ENCODE peak calls at places on chromosomes 13 and 19, in four cellular contexts. V, H, C and K are unnamed samples.

GRCh38 chr19:34259367-34259865 is 5.1 kb downstream of the GARRE1 start:
- DNase-seq in V (no peak), H (no peak), C (no peak), K (no peak)

GRCh38 chr13:113152894-113153809 is 5.3 kb upstream of the PROZ start:
- DNase-seq in V (peak; percentile 71), H (no peak), C (no peak), K (peak; percentile 63)

GRCh38 chr19:52198678-52199077 is 8.8 kb downstream of the PPP2R1A start:
- DNase-seq in V (no peak), H (no peak), C (no peak), K (no peak)

GRCh38 chr13:20823071-20823470 is 49.3 kb upstream of the EEF1AKMT1 start:
- DNase-seq in V (no peak), H (no peak), C (no peak), K (no peak)

GRCh38 chr13:109672545-109672944 is 113.8 kb downstream of the IRS2 start:
- DNase-seq in V (no peak), H (no peak), C (no peak), K (peak; percentile 80)

GRCh38 chr13:21058361-21058760 is 3.0 kb downstream of the LATS2 start:
- DNase-seq in V (no peak), H (no peak), C (no peak), K (no peak)

GRCh38 chr19:16096281-16096855 is 15.3 kb upstream of the RAB8A start:
- DNase-seq in V (no peak), H (no peak), C (no peak), K (no peak)

GRCh38 chr13:110421061-110421460 is 114.0 kb downstream of the COL4A2 start:
- DNase-seq in V (no peak), H (no peak), C (no peak), K (no peak)

GRCh38 chr19:14369399-14370168 is 11.7 kb upstream of the ADGRE5 start:
- DNase-seq in V (no peak), H (no peak), C (no peak), K (no peak)

GRCh38 chr13:42064966-42065365 is 16.5 kb downstream of the DGKH start:
- DNase-seq in V (no peak), H (no peak), C (no peak), K (no peak)

GRCh38 chr19:42113641-42114348 is 18.5 kb downstream of the POU2F2 start:
- DNase-seq in V (peak; percentile 67), H (no peak), C (peak; percentile 64), K (no peak)

GRCh38 chr19:27750697-27751391 is 1462.1 kb downstream of the UQCRFS1 start:
- DNase-seq in V (no peak), H (no peak), C (no peak), K (no peak)

GRCh38 chr19:27754700-27755099 is 1458.3 kb downstream of the UQCRFS1 start:
- DNase-seq in V (no peak), H (no peak), C (no peak), K (no peak)

GRCh38 chr19:27748551-27749152 is 1464.3 kb downstream of the UQCRFS1 start:
- DNase-seq in V (no peak), H (no peak), C (no peak), K (no peak)

GRCh38 chr19:27753622-27754021 is 1459.3 kb downstream of the UQCRFS1 start:
- DNase-seq in V (no peak), H (no peak), C (no peak), K (no peak)

DNA sequence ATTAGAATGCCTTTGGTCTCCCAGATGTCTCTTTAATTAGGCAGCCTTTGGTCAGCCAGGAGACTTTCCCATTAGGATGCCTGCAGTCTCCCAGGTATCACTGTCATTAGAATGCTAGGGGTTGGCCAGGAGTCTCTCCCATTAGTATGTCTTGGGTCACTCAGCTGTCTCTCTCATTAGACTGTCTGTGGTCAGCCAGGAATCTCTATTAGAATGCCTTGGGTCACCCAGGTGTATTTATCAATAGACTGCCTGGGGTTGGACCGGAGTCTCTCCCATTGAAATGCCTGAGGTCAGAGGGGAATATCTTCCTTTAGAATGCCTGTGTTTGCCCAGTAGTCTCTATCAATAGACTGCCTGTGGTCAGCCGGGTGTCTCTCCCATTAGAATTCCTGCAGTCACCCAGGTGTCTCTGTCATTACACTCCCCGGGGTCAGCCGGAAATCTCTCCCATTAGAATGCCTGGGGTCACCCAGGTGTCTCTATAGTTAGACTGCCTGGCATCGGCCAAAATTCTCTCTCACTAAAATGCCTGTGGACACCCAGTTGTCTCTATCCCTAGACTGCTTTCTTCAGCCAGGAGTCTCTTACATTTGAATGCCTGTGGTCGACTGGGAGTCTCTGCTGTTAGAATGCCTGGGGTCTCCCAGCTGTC is 1460.3 kb downstream of the UQCRFS1 start:
- DNase-seq in V (no peak), H (no peak), C (no peak), K (no peak)
- H3K27me3 ChIP-seq in V (no peaks in the 10 kb centered on the region), H (no peaks in the 10 kb centered on the region), C (no peaks in the 10 kb centered on the region), K (peaks cover 13% of the 10 kb centered on the region)

GRCh38 chr19:1149259-1150045 is 24.6 kb downstream of the SBNO2 start:
- DNase-seq in V (no peak), H (no peak), C (no peak), K (no peak)

GRCh38 chr19:1153891-1154730 is 20.0 kb downstream of the SBNO2 start:
- DNase-seq in V (no peak), H (no peak), C (no peak), K (no peak)

GRCh38 chr19:1151037-1151716 is 22.9 kb downstream of the SBNO2 start:
- DNase-seq in V (no peak), H (no peak), C (no peak), K (no peak)

GRCh38 chr19:1150333-1151036 is 23.6 kb downstream of the SBNO2 start:
- DNase-seq in V (no peak), H (no peak), C (no peak), K (no peak)

GRCh38 chr19:1151917-1152601 is 22.0 kb downstream of the SBNO2 start:
- DNase-seq in V (no peak), H (no peak), C (no peak), K (no peak)
- TF ChIP-seq EZH2phosphoT487 in V (no peak), H (no peak), C (no peak), K (no peak)

DNA sequence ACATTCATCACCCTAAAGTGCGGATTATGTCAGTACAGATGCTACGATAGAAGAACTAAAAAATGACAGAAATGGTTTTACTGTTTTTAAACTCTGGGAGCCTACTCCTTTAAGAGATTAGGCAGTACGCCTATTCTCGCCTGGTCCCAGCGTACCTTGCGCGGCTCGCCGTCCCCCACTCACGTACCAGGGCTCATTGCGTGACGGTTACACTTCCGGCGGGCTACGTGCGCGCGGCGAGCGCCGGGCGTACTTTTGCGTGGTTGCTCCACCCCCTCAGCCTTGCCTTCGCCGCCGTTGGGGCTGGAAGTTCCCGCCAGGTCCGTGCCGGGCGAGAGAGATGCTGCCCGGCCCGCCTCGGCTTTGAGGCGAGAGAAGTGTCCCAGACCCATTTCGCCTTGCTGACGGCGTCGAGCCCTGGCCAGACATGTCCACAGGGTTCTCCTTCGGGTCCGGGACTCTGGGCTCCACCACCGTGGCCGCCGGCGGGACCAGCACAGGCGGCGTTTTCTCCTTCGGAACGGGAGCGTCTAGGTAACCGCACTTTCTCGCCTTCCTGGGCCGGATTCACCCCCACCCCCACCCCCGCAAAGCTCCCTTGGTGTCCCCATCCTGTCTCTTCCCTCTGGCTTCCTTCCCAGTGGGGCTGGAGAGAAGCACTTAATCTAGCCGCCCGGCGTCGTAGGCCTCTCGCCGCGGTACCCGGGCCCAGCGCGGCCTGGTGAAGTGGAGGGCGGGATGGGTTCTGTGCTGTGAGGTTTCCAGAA is at the start of gene NUP58:
- DNase-seq in V (peak; percentile 96), H (peak; percentile 89), C (peak; percentile 79), K (peak; percentile 83)
- H3K4me2 ChIP-seq in V (peak within 1 kb of the TSS; percentile 79), H (peak within 1 kb of the TSS; percentile 79), C (peak within 1 kb of the TSS; percentile 75), K (peak within 1 kb of the TSS; percentile 89)

DNA sequence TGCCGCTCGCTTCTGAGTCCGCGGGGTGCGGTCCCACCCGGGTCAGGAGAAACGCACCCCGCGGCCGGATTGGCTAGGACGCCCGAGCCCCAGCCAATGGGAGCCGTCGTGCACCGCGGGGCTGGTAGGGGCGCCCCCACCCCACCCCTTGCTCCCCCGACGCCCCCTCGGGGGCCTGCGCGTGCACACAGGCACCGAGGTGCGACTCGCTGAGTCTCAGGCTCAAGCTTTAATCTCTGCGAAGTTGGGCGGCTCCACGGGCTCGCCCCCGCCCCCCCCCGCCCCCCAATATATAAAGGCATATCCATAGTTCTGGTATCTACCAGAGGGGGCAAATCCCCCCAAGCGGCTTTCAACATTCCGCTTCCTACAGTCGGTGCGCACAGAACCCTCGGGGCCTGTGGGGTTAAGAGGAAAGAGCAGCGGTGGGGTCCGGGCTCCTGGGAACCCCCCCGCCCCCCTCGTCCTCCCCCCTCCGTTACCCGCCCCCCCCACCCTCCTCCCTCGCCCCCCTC is at the start of gene COX6B2:
- DNase-seq in V (no peak), H (no peak), C (no peak), K (peak; percentile 56)
- H3K27me3 ChIP-seq in V (peaks cover 54% of the 10 kb centered on the region), H (peaks cover 66% of the 10 kb centered on the region), C (no peaks in the 10 kb centered on the region), K (peaks cover 66% of the 10 kb centered on the region)

GRCh38 chr19:45901432-45901903 is 945 bp downstream of the MYPOP start:
- DNase-seq in V (peak; percentile 76), H (no peak), C (no peak), K (peak; percentile 62)
- TF ChIP-seq EZH2phosphoT487 in V (no peak), H (no peak), C (no peak), K (peak; percentile 90)

GRCh38 chr13:47484564-47484963 is 516.5 kb downstream of the SUCLA2 start:
- DNase-seq in V (no peak), H (no peak), C (no peak), K (no peak)
- H3K4me2 ChIP-seq in V (no peak overlapping the region), H (no peak overlapping the region), C (no peak overlapping the region), K (no peak overlapping the region)

GRCh38 chr19:17803264-17803896 is 8.4 kb downstream of the B3GNT3 start:
- DNase-seq in V (no peak), H (no peak), C (no peak), K (peak; percentile 1)
- H3K27me3 ChIP-seq in V (no peaks in the 10 kb centered on the region), H (peaks cover 63% of the 10 kb centered on the region), C (no peaks in the 10 kb centered on the region), K (no peaks in the 10 kb centered on the region)

DNA sequence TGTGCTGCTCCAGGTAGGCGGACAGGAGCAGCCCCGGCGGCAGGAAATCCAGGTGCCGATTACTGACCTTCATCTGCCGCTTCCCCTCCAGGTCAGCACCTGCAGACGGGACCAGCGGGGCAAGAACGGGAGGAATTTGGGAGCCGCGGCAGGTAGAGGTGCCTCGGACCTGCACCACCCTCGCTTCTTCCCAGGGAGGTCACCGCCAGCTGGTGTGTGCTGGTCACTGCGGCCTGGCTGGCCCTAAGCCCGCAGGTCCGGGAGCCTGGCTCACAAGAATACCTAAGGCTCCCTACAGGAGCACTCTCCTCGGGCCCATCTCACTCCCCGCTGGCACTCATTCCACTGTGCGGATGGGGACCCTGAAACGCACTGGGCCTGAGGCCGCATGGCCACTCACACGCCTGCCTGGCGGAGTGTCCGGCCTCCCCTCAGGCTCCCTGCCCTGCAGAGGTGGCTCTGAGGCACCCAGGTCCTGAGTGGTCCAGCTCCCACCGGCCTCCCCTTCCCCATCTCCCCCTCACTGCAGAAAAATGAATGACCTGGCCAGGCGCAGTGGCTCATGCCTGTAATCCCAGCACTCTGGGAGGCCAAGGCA is 4.3 kb downstream of the RNU6-9 start:
- DNase-seq in V (no peak), H (no peak), C (no peak), K (peak; percentile 59)
- TF ChIP-seq EZH2phosphoT487 in V (no peak), H (no peak), C (no peak), K (no peak)